ENCODE peak calls at places on chromosomes 16 and 17, in five cellular contexts. R is A549, S is H1, Z is HepG2, X is K562. W is an unnamed sample.

GRCh38 chr17:61149862-61150362 is 249.7 kb upstream of the TBX2 start:
- DNase-seq in S (no peak), Z (peak; percentile 11), R (peak; percentile 9), X (no peak), W (no peak)

GRCh38 chr16:80824623-80825364 is 20.4 kb upstream of the CDYL2 start:
- DNase-seq in Z (peak; percentile 59), S (no peak), X (peak; percentile 66), R (peak; percentile 74), W (peak; percentile 7)

GRCh38 chr17:63420868-63421680 is 25.0 kb downstream of the CYB561 start:
- DNase-seq in S (no peak), X (no peak), R (no peak), Z (no peak), W (no peak)

GRCh38 chr17:12050646-12051225 is 30.1 kb downstream of the MAP2K4 start:
- DNase-seq in Z (no peak), S (no peak), R (no peak), X (no peak), W (no peak)

GRCh38 chr17:44757918-44758413 is 822 bp upstream of the ADAM11 start:
- DNase-seq in Z (no peak), S (no peak), X (no peak), R (no peak), W (no peak)

GRCh38 chr16:89290887-89291286 is 73.4 kb downstream of the ZNF778 start:
- DNase-seq in X (no peak), Z (no peak), S (peak; percentile 93), R (no peak), W (no peak)

GRCh38 chr16:14527411-14528044 is 102.5 kb downstream of the PARN start:
- DNase-seq in R (peak; percentile 39), X (peak; percentile 28), Z (no peak), S (no peak), W (no peak)

GRCh38 chr17:19387921-19388521 is 1.0 kb upstream of the MFAP4 start:
- DNase-seq in R (no peak), S (no peak), X (no peak), Z (no peak), W (no peak)

GRCh38 chr16:85615852-85616607 is 2.9 kb downstream of the GSE1 start:
- DNase-seq in X (peak; percentile 93), Z (peak; percentile 64), S (peak; percentile 98), R (peak; percentile 79), W (peak; percentile 47)

GRCh38 chr17:7852919-7853692 is 1.8 kb upstream of the TMEM88 start:
- DNase-seq in S (peak; percentile 78), Z (no peak), R (no peak), X (no peak), W (no peak)

GRCh38 chr16:58464916-58465731 is 34.8 kb upstream of the NDRG4 start:
- DNase-seq in X (no peak), Z (no peak), R (peak; percentile 51), S (no peak), W (no peak)

GRCh38 chr16:5905935-5906334 is 808.3 kb upstream of the EEF2KMT start:
- DNase-seq in Z (no peak), S (no peak), X (no peak), R (no peak), W (no peak)

GRCh38 chr16:57519796-57520360 is 16.5 kb downstream of the CCDC102A start:
- DNase-seq in Z (peak; percentile 73), S (peak; percentile 93), R (peak; percentile 68), X (peak; percentile 85), W (no peak)

GRCh38 chr17:60060474-60060873 is 18.2 kb downstream of the HEATR6 start:
- DNase-seq in R (no peak), X (no peak), Z (no peak), S (no peak), W (no peak)

GRCh38 chr17:8949061-8949622 is 16.4 kb downstream of the PIK3R5 start:
- DNase-seq in S (no peak), X (no peak), R (no peak), Z (no peak), W (no peak)

GRCh38 chr17:35731239-35731931 is at the start of gene RASL10B:
- DNase-seq in S (peak; percentile 85), Z (peak; percentile 41), X (peak; percentile 56), R (no peak), W (no peak)

GRCh38 chr16:27080870-27081269 is 14.1 kb downstream of the C16orf82 start:
- DNase-seq in R (peak; percentile 37), S (no peak), Z (peak; percentile 43), X (peak; percentile 28), W (no peak)

GRCh38 chr17:68101992-68102758 is 66.6 kb downstream of the KPNA2 start:
- DNase-seq in X (no peak), S (no peak), R (peak; percentile 23), Z (no peak), W (no peak)

GRCh38 chr17:58741121-58741625 is 14.5 kb upstream of the PPM1E start:
- DNase-seq in R (peak; percentile 14), Z (peak; percentile 41), X (no peak), S (no peak), W (no peak)
- TF ChIP-seq KDM1A in R (no peak), Z (no peak), X (no peak), S (no peak), W (no peak)

GRCh38 chr17:1590747-1591473 is 28.3 kb upstream of the PITPNA start:
- DNase-seq in S (no peak), Z (no peak), R (no peak), X (no peak), W (no peak)

GRCh38 chr17:1593630-1593931 is 31.0 kb upstream of the PITPNA start:
- DNase-seq in S (no peak), X (no peak), Z (no peak), R (no peak), W (no peak)

GRCh38 chr17:1590031-1590746 is 27.6 kb upstream of the PITPNA start:
- DNase-seq in R (peak; percentile 90), S (no peak), X (peak; percentile 75), Z (peak; percentile 90), W (no peak)

GRCh38 chr17:1591474-1592090 is 29.0 kb upstream of the PITPNA start:
- DNase-seq in R (no peak), S (no peak), X (no peak), Z (no peak), W (no peak)

DNA sequence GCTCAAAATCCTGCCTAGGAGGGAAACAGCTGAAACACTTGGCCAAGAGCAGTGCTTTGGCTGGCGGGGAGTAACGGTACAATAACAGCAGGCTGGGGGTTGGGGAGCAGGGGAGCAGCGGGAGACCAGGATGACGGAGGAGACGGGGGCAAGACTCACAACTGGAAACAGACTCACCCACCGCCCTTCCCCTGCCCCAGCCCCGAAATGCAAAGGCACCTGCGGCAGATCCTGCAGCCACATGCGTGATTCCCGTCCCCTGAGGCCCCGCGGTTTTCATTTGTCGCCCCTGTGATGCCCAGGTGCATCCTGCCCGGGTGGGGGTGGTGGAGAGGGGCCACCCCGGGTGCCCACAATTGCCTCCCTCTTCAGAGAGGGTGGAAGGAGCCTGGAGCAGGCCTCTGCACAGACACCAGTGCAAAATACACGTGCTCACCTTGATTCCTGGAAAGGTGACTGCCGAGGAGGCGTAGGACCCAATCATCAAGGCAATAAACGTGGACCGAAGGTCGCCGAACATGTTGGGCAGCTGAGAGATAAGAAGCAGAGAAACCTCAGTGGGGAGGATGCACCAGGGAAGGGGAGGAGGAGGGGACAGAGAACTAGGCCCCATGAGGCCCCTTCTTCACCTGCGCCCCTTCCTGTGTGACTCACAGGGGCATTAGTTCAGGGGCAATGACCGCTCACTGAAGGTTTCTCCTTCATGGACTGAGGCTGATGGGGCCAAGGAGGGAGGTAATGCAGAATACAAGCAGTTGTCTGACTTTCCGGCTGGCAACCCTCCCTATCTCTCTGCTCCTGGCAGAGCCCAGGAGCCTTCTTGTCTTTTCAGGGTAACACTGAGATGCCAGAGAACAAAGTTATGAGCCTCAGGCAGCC is 30.4 kb upstream of the PITPNA start:
- DNase-seq in X (peak; percentile 43), S (no peak), R (no peak), Z (peak; percentile 41), W (peak; percentile 57)
- TF ChIP-seq KDM1A in X (no peak), S (no peak), R (no peak), Z (no peak), W (no peak)

DNA sequence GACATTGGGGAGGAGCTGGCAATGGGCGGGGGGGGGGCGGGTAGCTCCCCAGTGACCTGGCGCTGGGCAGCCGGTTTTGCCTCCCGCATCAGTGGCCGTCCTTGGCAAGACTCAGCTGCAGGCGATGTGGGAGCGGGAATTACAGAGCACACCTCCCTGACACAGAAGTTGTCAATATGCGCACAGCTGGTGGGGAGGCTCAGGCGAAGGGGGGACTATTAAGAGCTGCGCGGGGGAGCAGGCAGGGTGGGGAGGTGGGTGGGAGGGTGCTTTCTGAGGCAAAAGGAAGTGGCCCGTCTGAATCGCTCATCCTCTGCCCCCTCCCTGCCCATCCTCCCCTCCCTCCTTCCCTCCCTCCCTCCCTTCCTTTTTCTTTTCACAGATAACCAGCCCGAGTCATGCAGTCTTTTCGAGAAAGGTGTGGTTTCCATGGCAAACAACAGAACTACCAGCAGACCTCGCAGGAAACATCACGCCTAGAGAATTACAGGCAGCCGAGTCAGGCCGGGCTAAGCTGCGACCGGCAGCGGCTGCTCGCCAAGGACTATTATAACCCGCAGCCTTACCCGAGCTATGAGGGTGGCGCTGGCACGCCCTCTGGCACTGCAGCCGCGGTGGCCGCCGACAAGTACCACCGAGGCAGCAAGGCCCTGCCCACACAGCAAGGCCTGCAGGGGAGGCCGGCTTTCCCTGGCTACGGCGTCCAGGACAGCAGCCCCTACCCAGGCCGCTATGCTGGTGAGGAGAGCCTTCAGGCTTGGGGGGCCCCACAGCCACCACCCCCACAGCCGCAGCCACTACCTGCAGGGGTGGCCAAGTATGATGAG is 44.0 kb downstream of the SREBF1 start:
- DNase-seq in S (no peak), R (no peak), Z (no peak), X (peak; percentile 46), W (no peak)
- TF ChIP-seq KDM1A in S (no peak), R (no peak), Z (no peak), X (no peak), W (no peak)

GRCh38 chr16:721765-722481 is 977 bp downstream of the ANTKMT start:
- DNase-seq in R (no peak), S (no peak), X (peak; percentile 54), Z (no peak), W (no peak)

GRCh38 chr16:722835-723633 is 2.1 kb downstream of the ANTKMT start:
- DNase-seq in Z (no peak), R (no peak), X (no peak), S (no peak), W (no peak)

GRCh38 chr16:719815-720506 is 985 bp upstream of the ANTKMT start:
- DNase-seq in S (no peak), X (peak; percentile 79), R (peak; percentile 74), Z (peak; percentile 66), W (no peak)

GRCh38 chr16:720507-720989 is 398 bp upstream of the ANTKMT start:
- DNase-seq in X (peak; percentile 91), R (peak; percentile 84), Z (no peak), S (no peak), W (no peak)

DNA sequence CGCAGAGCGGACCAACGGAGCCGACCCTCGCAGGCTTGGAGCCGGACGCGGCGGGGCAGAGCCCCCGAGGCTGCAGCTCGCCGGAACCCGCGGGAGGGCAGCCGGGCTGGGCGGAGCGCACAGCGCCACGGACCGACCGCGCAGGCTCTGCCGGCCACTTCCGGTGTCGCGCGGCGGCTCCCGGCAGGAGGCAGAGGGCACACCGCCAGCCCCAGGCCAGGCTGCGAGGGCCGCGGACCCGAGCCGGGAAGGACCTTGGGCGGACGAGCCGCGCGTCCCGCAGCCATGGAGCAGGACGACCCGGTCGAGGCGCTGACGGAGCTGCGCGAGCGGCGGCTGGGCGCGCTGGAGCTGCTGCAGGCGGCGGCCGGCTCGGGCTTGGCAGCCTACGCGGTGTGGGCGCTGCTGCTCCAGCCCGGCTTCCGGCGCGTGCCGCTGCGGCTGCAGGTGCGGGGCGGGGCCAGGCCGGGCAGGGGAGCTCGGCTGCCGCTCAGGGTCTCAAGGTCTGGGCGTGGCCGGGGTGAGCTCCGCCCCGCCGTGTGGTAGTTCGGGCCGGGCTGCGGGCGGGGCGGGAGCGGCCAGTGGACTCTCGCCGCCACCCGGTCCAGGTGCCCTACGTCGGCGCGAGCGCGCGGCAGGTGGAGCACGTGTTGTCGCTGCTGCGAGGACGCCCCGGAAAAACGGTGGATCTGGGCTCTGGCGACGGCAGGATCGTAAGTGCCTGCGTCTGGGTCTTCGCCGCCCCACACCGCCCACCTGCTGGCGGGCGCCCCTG is at the start of gene ANTKMT:
- DNase-seq in X (peak; percentile 97), R (peak; percentile 88), Z (peak; percentile 80), S (peak; percentile 93), W (no peak)
- TF ChIP-seq KDM1A in X (no peak), R (no peak), Z (no peak), S (no peak), W (no peak)

W was measured in GM12878.